ENCODE peak calls at places on chromosomes 5 and 9, in six cellular contexts. One of them, this sample, is unnamed.

GRCh38 chr9:83978992-83979811 is 813 bp downstream of the HNRNPK start:
- DNase-seq in uterus: peak; percentile 78
- DNase-seq in body of pancreas: peak; percentile 78
- DNase-seq in right lobe of liver: peak; percentile 92
- DNase-seq in SK-N-SH: peak; percentile 85
- DNase-seq in gastrocnemius medialis: peak; percentile 78
- DNase-seq in this sample: peak; percentile 88

GRCh38 chr9:89278997-89279739 is 31.8 kb upstream of the CKS2 start:
- DNase-seq in uterus: no peak
- DNase-seq in body of pancreas: peak; percentile 20
- DNase-seq in right lobe of liver: no peak
- DNase-seq in SK-N-SH: peak; percentile 68
- DNase-seq in gastrocnemius medialis: no peak
- DNase-seq in this sample: no peak

GRCh38 chr5:165334186-165334585 is 1828.8 kb downstream of the MAT2B start:
- DNase-seq in uterus: no peak
- DNase-seq in body of pancreas: no peak
- DNase-seq in right lobe of liver: no peak
- DNase-seq in SK-N-SH: no peak
- DNase-seq in gastrocnemius medialis: no peak
- DNase-seq in this sample: no peak

GRCh38 chr5:3350781-3351180 is 244.9 kb upstream of the IRX1 start:
- DNase-seq in uterus: no peak
- DNase-seq in body of pancreas: no peak
- DNase-seq in right lobe of liver: no peak
- DNase-seq in SK-N-SH: no peak
- DNase-seq in gastrocnemius medialis: no peak
- DNase-seq in this sample: peak; percentile 22

GRCh38 chr9:121463026-121463827 is 36.4 kb downstream of the GGTA1 start:
- DNase-seq in uterus: peak; percentile 31
- DNase-seq in body of pancreas: peak; percentile 20
- DNase-seq in right lobe of liver: peak; percentile 35
- DNase-seq in SK-N-SH: peak; percentile 62
- DNase-seq in gastrocnemius medialis: no peak
- DNase-seq in this sample: no peak

GRCh38 chr5:53508125-53508524 is 27.7 kb downstream of the FST start:
- DNase-seq in uterus: no peak
- DNase-seq in body of pancreas: no peak
- DNase-seq in right lobe of liver: no peak
- DNase-seq in SK-N-SH: no peak
- DNase-seq in gastrocnemius medialis: no peak
- DNase-seq in this sample: no peak

GRCh38 chr5:152568101-152568500 is 163.0 kb upstream of the NMUR2 start:
- DNase-seq in uterus: no peak
- DNase-seq in body of pancreas: no peak
- DNase-seq in right lobe of liver: no peak
- DNase-seq in SK-N-SH: no peak
- DNase-seq in gastrocnemius medialis: no peak
- DNase-seq in this sample: no peak

GRCh38 chr9:94014066-94014654 is 59.0 kb upstream of the BARX1 start:
- DNase-seq in uterus: no peak
- DNase-seq in body of pancreas: no peak
- DNase-seq in right lobe of liver: no peak
- DNase-seq in SK-N-SH: peak; percentile 46
- DNase-seq in gastrocnemius medialis: no peak
- DNase-seq in this sample: no peak

GRCh38 chr9:134619983-134620612 is 21.5 kb upstream of the COL5A1 start:
- DNase-seq in uterus: peak; percentile 12
- DNase-seq in body of pancreas: no peak
- DNase-seq in right lobe of liver: no peak
- DNase-seq in SK-N-SH: no peak
- DNase-seq in gastrocnemius medialis: no peak
- DNase-seq in this sample: peak; percentile 64

GRCh38 chr5:78741014-78741413 is 92.4 kb upstream of the LHFPL2 start:
- DNase-seq in uterus: no peak
- DNase-seq in body of pancreas: no peak
- DNase-seq in right lobe of liver: no peak
- DNase-seq in SK-N-SH: no peak
- DNase-seq in gastrocnemius medialis: no peak
- DNase-seq in this sample: no peak

GRCh38 chr9:16202221-16202620 is 649.4 kb downstream of the CCDC171 start:
- DNase-seq in uterus: no peak
- DNase-seq in body of pancreas: no peak
- DNase-seq in right lobe of liver: no peak
- DNase-seq in SK-N-SH: no peak
- DNase-seq in gastrocnemius medialis: no peak
- DNase-seq in this sample: no peak

GRCh38 chr5:64299805-64300204 is 134.2 kb downstream of the RNF180 start:
- DNase-seq in uterus: no peak
- DNase-seq in body of pancreas: no peak
- DNase-seq in right lobe of liver: no peak
- DNase-seq in SK-N-SH: no peak
- DNase-seq in gastrocnemius medialis: no peak
- DNase-seq in this sample: no peak
- H3K27ac ChIP-seq in uterus: no peak overlapping the region
- H3K27ac ChIP-seq in body of pancreas: no peak overlapping the region
- H3K27ac ChIP-seq in right lobe of liver: no peak overlapping the region
- H3K27ac ChIP-seq in SK-N-SH: no peak overlapping the region
- H3K27ac ChIP-seq in gastrocnemius medialis: no peak overlapping the region
- H3K27ac ChIP-seq in this sample: peak overlapping the region; percentile 72

DNA sequence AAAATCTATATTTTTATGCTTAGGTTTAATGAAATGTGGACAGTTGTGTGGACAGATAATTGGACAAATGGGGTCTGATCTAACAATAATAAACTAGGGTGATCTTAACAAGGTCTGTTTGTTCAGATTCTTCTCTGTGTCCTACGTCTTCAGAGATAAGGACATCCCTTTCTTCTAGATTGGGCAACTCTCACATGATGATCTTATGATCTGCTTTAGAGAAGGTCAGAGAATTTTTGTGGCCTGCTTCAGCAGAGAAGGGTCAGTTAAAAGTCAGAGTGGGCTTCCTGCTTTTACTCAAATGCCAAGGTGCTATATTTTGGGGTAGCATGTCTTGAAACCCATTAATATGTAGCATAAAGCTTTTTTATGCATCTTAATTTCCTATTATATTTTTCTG is 63.8 kb upstream of the RGMB start:
- DNase-seq in uterus: no peak
- DNase-seq in body of pancreas: no peak
- DNase-seq in right lobe of liver: no peak
- DNase-seq in SK-N-SH: no peak
- DNase-seq in gastrocnemius medialis: no peak
- DNase-seq in this sample: no peak
- TF ChIP-seq CTCF in uterus: no peak
- TF ChIP-seq CTCF in body of pancreas: no peak
- TF ChIP-seq CTCF in right lobe of liver: no peak
- TF ChIP-seq CTCF in SK-N-SH: no peak
- TF ChIP-seq CTCF in gastrocnemius medialis: no peak
- TF ChIP-seq CTCF in this sample: no peak

DNA sequence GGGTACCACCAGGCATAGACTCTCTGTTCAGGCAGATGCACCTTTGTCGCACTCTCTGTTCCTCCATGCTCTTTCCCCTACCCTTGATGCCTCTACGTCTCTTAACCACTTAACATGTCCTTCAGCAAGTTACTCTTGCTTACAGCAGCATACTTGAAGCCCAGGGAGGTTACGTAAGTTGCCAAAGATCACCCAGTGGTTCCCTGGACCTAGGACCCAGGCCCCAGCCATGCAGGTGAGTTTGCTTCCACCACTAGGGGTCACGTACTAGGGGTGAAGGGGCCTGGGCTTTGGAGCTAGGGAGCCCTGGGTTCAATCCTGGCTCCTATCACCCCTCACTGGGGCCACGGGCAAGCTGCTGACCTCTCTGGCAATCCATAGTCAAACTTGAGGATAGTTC is 8.9 kb downstream of the AKNA start:
- DNase-seq in uterus: no peak
- DNase-seq in body of pancreas: peak; percentile 4
- DNase-seq in right lobe of liver: no peak
- DNase-seq in SK-N-SH: no peak
- DNase-seq in gastrocnemius medialis: no peak
- DNase-seq in this sample: no peak
- H3K27ac ChIP-seq in uterus: peak overlapping the region; percentile 43
- H3K27ac ChIP-seq in body of pancreas: no peak overlapping the region
- H3K27ac ChIP-seq in right lobe of liver: no peak overlapping the region
- H3K27ac ChIP-seq in SK-N-SH: no peak overlapping the region
- H3K27ac ChIP-seq in gastrocnemius medialis: no peak overlapping the region
- H3K27ac ChIP-seq in this sample: no peak overlapping the region

DNA sequence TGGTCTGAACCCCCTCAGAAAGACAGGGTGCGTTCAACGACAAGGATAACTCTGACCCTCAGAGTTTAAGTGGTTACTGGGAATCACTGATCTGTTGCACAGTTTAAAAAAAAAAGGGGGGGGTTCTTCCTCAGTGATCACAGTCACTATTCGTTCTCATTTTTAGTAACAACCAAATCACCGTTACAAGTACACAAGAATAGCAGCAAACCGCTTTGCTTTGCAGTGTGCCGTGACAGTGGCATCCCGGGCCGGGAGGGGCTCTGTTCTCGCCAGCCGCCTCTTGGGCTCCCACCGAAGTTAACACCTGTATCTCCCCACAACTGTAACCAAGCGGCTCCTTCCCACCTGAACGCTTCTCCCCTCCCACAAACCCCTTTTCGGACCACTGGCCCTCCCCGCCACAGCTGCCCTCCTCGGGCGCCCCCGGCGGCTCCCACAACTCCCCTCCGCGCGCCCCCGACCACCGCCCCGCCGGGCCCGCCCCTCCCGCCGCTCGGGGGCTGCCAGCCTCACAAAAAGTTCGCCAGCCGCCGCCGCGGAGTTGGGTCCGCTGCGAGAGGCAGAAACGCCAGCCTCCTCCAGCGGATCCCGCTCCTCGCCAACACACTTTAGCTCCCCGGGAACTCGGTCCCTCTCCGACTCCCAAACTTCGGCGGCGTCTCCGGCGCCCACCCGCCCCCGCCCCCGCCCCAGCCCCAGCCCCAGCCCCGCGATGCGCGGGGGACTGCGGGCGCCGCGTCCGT is 1.2 kb downstream of the SSBP2 start:
- DNase-seq in uterus: peak; percentile 51
- DNase-seq in body of pancreas: peak; percentile 37
- DNase-seq in right lobe of liver: peak; percentile 51
- DNase-seq in SK-N-SH: peak; percentile 68
- DNase-seq in gastrocnemius medialis: no peak
- DNase-seq in this sample: no peak
- TF ChIP-seq CTCF in uterus: no peak
- TF ChIP-seq CTCF in body of pancreas: no peak
- TF ChIP-seq CTCF in right lobe of liver: no peak
- TF ChIP-seq CTCF in SK-N-SH: no peak
- TF ChIP-seq CTCF in gastrocnemius medialis: no peak
- TF ChIP-seq CTCF in this sample: no peak